ENCODE peak calls at places on chromosomes 11 and 22, in nine cellular contexts. One of them, this sample, is unnamed. For H3K9me3, the result is how much of the 10 kb centered on the place peaks cover.

GRCh38 chr11:57121996-57122395 is 59.8 kb upstream of the LRRC55 start:
- DNase-seq in lower lobe of right lung: no peak
- DNase-seq in neural progenitor cell: peak
- DNase-seq in neuronal stem cell: no peak
- DNase-seq in uterus: no peak
- DNase-seq in prostate gland: no peak
- DNase-seq in CD4-positive, alpha-beta memory T cell: no peak
- DNase-seq in iPS DF 6.9: no peak
- DNase-seq in adipocyte: no peak
- DNase-seq in this sample: no peak

GRCh38 chr11:104337273-104337672 is 173.3 kb upstream of the PDGFD start:
- DNase-seq in lower lobe of right lung: no peak
- DNase-seq in neural progenitor cell: no peak
- DNase-seq in neuronal stem cell: no peak
- DNase-seq in uterus: no peak
- DNase-seq in prostate gland: no peak
- DNase-seq in CD4-positive, alpha-beta memory T cell: no peak
- DNase-seq in iPS DF 6.9: no peak
- DNase-seq in adipocyte: no peak
- DNase-seq in this sample: no peak

GRCh38 chr11:125276635-125277008 is 112.1 kb downstream of the PKNOX2 start:
- DNase-seq in lower lobe of right lung: no peak
- DNase-seq in neural progenitor cell: no peak
- DNase-seq in neuronal stem cell: no peak
- DNase-seq in uterus: no peak
- DNase-seq in prostate gland: no peak
- DNase-seq in CD4-positive, alpha-beta memory T cell: no peak
- DNase-seq in iPS DF 6.9: no peak
- DNase-seq in adipocyte: no peak
- DNase-seq in this sample: no peak

GRCh38 chr11:46484101-46484500 is 92.5 kb upstream of the CHRM4 start:
- DNase-seq in lower lobe of right lung: no peak
- DNase-seq in neural progenitor cell: no peak
- DNase-seq in neuronal stem cell: no peak
- DNase-seq in uterus: no peak
- DNase-seq in prostate gland: no peak
- DNase-seq in CD4-positive, alpha-beta memory T cell: no peak
- DNase-seq in iPS DF 6.9: no peak
- DNase-seq in adipocyte: peak
- DNase-seq in this sample: no peak

GRCh38 chr11:46300270-46300669 is 22.8 kb downstream of the CREB3L1 start:
- DNase-seq in lower lobe of right lung: no peak
- DNase-seq in neural progenitor cell: no peak
- DNase-seq in neuronal stem cell: no peak
- DNase-seq in uterus: no peak
- DNase-seq in prostate gland: no peak
- DNase-seq in CD4-positive, alpha-beta memory T cell: no peak
- DNase-seq in iPS DF 6.9: no peak
- DNase-seq in adipocyte: no peak
- DNase-seq in this sample: no peak

GRCh38 chr11:72263363-72263762 is 19.4 kb upstream of the PHOX2A start:
- DNase-seq in lower lobe of right lung: no peak
- DNase-seq in neural progenitor cell: no peak
- DNase-seq in neuronal stem cell: no peak
- DNase-seq in uterus: no peak
- DNase-seq in prostate gland: no peak
- DNase-seq in CD4-positive, alpha-beta memory T cell: no peak
- DNase-seq in iPS DF 6.9: no peak
- DNase-seq in adipocyte: peak
- DNase-seq in this sample: no peak

GRCh38 chr11:83087035-83087434 is 15.3 kb upstream of the RAB30 start:
- DNase-seq in lower lobe of right lung: no peak
- DNase-seq in neural progenitor cell: no peak
- DNase-seq in neuronal stem cell: no peak
- DNase-seq in uterus: no peak
- DNase-seq in prostate gland: no peak
- DNase-seq in CD4-positive, alpha-beta memory T cell: no peak
- DNase-seq in iPS DF 6.9: no peak
- DNase-seq in adipocyte: no peak
- DNase-seq in this sample: no peak

GRCh38 chr22:49960967-49961600 is 512 bp downstream of the PIM3 start:
- DNase-seq in lower lobe of right lung: peak
- DNase-seq in neural progenitor cell: peak
- DNase-seq in neuronal stem cell: no peak
- DNase-seq in uterus: peak
- DNase-seq in prostate gland: peak
- DNase-seq in CD4-positive, alpha-beta memory T cell: peak
- DNase-seq in iPS DF 6.9: no peak
- DNase-seq in adipocyte: peak
- DNase-seq in this sample: peak

GRCh38 chr11:86955674-86956522 is 703 bp upstream of the FZD4 start:
- DNase-seq in lower lobe of right lung: peak
- DNase-seq in neural progenitor cell: peak
- DNase-seq in neuronal stem cell: peak
- DNase-seq in uterus: peak
- DNase-seq in prostate gland: peak
- DNase-seq in CD4-positive, alpha-beta memory T cell: peak
- DNase-seq in iPS DF 6.9: no peak
- DNase-seq in adipocyte: peak
- DNase-seq in this sample: peak

GRCh38 chr11:78860720-78861422 is 286.2 kb upstream of the NARS2 start:
- DNase-seq in lower lobe of right lung: no peak
- DNase-seq in neural progenitor cell: peak
- DNase-seq in neuronal stem cell: peak
- DNase-seq in uterus: no peak
- DNase-seq in prostate gland: no peak
- DNase-seq in CD4-positive, alpha-beta memory T cell: no peak
- DNase-seq in iPS DF 6.9: no peak
- DNase-seq in adipocyte: peak
- DNase-seq in this sample: no peak

GRCh38 chr11:91433284-91434010 is 791.2 kb upstream of the FAT3 start:
- DNase-seq in lower lobe of right lung: no peak
- DNase-seq in neural progenitor cell: no peak
- DNase-seq in neuronal stem cell: no peak
- DNase-seq in uterus: no peak
- DNase-seq in prostate gland: no peak
- DNase-seq in CD4-positive, alpha-beta memory T cell: no peak
- DNase-seq in iPS DF 6.9: no peak
- DNase-seq in adipocyte: no peak
- DNase-seq in this sample: no peak

GRCh38 chr22:33513388-33514336 is 406.6 kb downstream of the LARGE1 start:
- DNase-seq in lower lobe of right lung: no peak
- DNase-seq in neural progenitor cell: no peak
- DNase-seq in neuronal stem cell: no peak
- DNase-seq in uterus: no peak
- DNase-seq in prostate gland: no peak
- DNase-seq in CD4-positive, alpha-beta memory T cell: no peak
- DNase-seq in iPS DF 6.9: no peak
- DNase-seq in adipocyte: no peak
- DNase-seq in this sample: no peak

GRCh38 chr11:79033833-79034232 is 407.0 kb downstream of the TENM4 start:
- DNase-seq in lower lobe of right lung: no peak
- DNase-seq in neural progenitor cell: no peak
- DNase-seq in neuronal stem cell: no peak
- DNase-seq in uterus: no peak
- DNase-seq in prostate gland: no peak
- DNase-seq in CD4-positive, alpha-beta memory T cell: no peak
- DNase-seq in iPS DF 6.9: no peak
- DNase-seq in adipocyte: no peak
- DNase-seq in this sample: no peak

GRCh38 chr22:36858156-36858555 is 2.6 kb upstream of the NCF4 start:
- DNase-seq in lower lobe of right lung: no peak
- DNase-seq in neural progenitor cell: no peak
- DNase-seq in neuronal stem cell: no peak
- DNase-seq in uterus: no peak
- DNase-seq in prostate gland: no peak
- DNase-seq in CD4-positive, alpha-beta memory T cell: no peak
- DNase-seq in iPS DF 6.9: no peak
- DNase-seq in adipocyte: no peak
- DNase-seq in this sample: no peak

GRCh38 chr22:36860821-36861659 is at the start of gene NCF4:
- DNase-seq in lower lobe of right lung: peak
- DNase-seq in neural progenitor cell: no peak
- DNase-seq in neuronal stem cell: no peak
- DNase-seq in uterus: no peak
- DNase-seq in prostate gland: peak
- DNase-seq in CD4-positive, alpha-beta memory T cell: peak
- DNase-seq in iPS DF 6.9: no peak
- DNase-seq in adipocyte: no peak
- DNase-seq in this sample: peak

GRCh38 chr22:36860438-36860820 is 377 bp upstream of the NCF4 start:
- DNase-seq in lower lobe of right lung: no peak
- DNase-seq in neural progenitor cell: no peak
- DNase-seq in neuronal stem cell: no peak
- DNase-seq in uterus: no peak
- DNase-seq in prostate gland: no peak
- DNase-seq in CD4-positive, alpha-beta memory T cell: no peak
- DNase-seq in iPS DF 6.9: no peak
- DNase-seq in adipocyte: no peak
- DNase-seq in this sample: no peak

GRCh38 chr22:36858966-36859365 is 1.8 kb upstream of the NCF4 start:
- DNase-seq in lower lobe of right lung: no peak
- DNase-seq in neural progenitor cell: no peak
- DNase-seq in neuronal stem cell: no peak
- DNase-seq in uterus: no peak
- DNase-seq in prostate gland: no peak
- DNase-seq in CD4-positive, alpha-beta memory T cell: no peak
- DNase-seq in iPS DF 6.9: no peak
- DNase-seq in adipocyte: no peak
- DNase-seq in this sample: no peak

GRCh38 chr22:36860017-36860416 is 789 bp upstream of the NCF4 start:
- DNase-seq in lower lobe of right lung: no peak
- DNase-seq in neural progenitor cell: no peak
- DNase-seq in neuronal stem cell: no peak
- DNase-seq in uterus: no peak
- DNase-seq in prostate gland: peak
- DNase-seq in CD4-positive, alpha-beta memory T cell: no peak
- DNase-seq in iPS DF 6.9: no peak
- DNase-seq in adipocyte: no peak
- DNase-seq in this sample: no peak
- H3K9me3 ChIP-seq in lower lobe of right lung: under half
- H3K9me3 ChIP-seq in neural progenitor cell: under half
- H3K9me3 ChIP-seq in neuronal stem cell: under half
- H3K9me3 ChIP-seq in uterus: under half
- H3K9me3 ChIP-seq in prostate gland: under half
- H3K9me3 ChIP-seq in CD4-positive, alpha-beta memory T cell: under half
- H3K9me3 ChIP-seq in iPS DF 6.9: under half
- H3K9me3 ChIP-seq in adipocyte: under half
- H3K9me3 ChIP-seq in this sample: under half

DNA sequence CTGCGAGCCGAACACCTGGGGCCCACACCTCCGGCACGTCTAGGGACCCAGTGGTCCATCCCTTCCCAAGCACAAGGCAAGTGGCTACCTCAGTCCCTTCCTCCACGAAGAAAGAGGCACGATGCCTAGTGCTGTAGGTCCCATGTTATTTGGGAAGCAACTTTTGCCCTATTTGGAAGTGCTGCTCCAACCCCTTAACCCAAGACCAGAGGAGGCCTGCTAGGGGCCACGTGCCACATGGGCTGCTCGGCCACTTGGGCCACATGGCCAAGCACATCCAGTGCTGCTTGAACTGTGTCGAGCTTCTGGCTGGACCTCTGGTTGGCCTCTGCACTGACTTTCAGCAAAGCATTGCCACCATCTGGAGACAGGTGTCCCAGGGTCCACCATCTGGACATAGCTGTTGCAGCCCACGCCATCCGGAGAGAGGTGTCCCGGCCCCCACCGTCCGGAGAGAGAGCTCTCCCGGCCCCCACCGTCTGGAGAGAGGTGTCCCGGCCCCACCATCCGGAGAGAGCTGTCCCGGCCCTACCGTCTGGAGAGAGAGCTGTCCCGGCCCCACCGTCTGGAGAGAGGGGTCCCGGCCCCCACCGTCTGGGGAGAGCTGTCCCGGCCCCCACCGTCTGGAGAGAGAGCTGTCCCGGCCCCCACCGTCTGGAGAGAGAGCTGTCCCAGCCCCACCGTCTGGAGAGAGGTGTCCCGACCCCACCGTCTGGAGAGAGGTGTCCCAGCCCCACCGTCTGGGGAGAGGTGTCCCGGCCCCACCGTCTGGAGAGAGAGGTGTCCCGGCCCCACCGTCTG is 6.5 kb upstream of the B4GALNT4 start:
- DNase-seq in lower lobe of right lung: no peak
- DNase-seq in neural progenitor cell: no peak
- DNase-seq in neuronal stem cell: no peak
- DNase-seq in uterus: peak
- DNase-seq in prostate gland: no peak
- DNase-seq in CD4-positive, alpha-beta memory T cell: no peak
- DNase-seq in iPS DF 6.9: no peak
- DNase-seq in adipocyte: no peak
- DNase-seq in this sample: no peak
- H3K9me3 ChIP-seq in lower lobe of right lung: under half
- H3K9me3 ChIP-seq in neural progenitor cell: under half
- H3K9me3 ChIP-seq in neuronal stem cell: under half
- H3K9me3 ChIP-seq in uterus: under half
- H3K9me3 ChIP-seq in prostate gland: under half
- H3K9me3 ChIP-seq in CD4-positive, alpha-beta memory T cell: under half
- H3K9me3 ChIP-seq in iPS DF 6.9: under half
- H3K9me3 ChIP-seq in adipocyte: under half
- H3K9me3 ChIP-seq in this sample: under half

DNA sequence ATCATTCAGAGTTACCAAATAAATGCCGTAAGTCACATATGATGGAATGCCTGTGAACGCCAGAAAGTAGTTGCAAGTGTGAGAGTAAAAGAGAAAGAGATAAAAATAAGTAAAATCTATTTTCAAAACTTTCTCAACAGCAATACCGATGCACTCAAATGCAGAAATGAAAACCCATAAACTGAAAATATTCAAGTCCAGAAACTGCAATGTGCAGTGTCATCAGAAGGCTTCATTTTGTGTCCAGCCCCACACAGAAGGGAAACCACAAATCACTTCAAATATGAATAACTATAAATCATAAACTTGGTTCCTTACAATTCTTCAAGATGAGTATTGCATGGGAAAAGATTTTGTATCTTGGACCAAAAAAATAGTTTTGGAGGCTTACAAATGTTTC is 375.2 kb upstream of the ANO5 start:
- DNase-seq in lower lobe of right lung: no peak
- DNase-seq in neural progenitor cell: no peak
- DNase-seq in neuronal stem cell: no peak
- DNase-seq in uterus: no peak
- DNase-seq in prostate gland: no peak
- DNase-seq in CD4-positive, alpha-beta memory T cell: no peak
- DNase-seq in iPS DF 6.9: no peak
- DNase-seq in adipocyte: no peak
- DNase-seq in this sample: no peak
- H3K9me3 ChIP-seq in lower lobe of right lung: under half
- H3K9me3 ChIP-seq in neural progenitor cell: under half
- H3K9me3 ChIP-seq in neuronal stem cell: under half
- H3K9me3 ChIP-seq in uterus: under half
- H3K9me3 ChIP-seq in prostate gland: under half
- H3K9me3 ChIP-seq in CD4-positive, alpha-beta memory T cell: under half
- H3K9me3 ChIP-seq in iPS DF 6.9: under half
- H3K9me3 ChIP-seq in adipocyte: under half
- H3K9me3 ChIP-seq in this sample: under half

DNA sequence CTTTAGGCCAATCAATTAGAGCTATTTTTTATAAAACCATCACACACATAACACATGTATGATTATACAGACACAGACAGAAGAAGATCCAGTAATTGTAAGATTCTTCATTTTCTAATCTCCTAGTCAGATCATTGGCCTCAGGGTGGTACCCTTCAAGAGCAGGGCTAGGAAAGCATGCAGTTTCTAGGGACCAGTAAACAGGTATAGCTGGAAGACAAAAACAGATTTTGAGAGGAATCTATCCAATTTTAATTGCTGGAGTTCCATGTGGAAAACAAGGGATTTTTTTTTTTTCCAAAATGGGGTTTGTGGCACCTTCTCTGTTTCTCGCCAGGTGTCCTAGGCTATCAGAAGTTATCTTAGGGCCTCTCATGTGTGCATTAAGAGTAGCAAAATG is 29.6 kb downstream of the METTL15 start:
- DNase-seq in lower lobe of right lung: no peak
- DNase-seq in neural progenitor cell: no peak
- DNase-seq in neuronal stem cell: no peak
- DNase-seq in uterus: no peak
- DNase-seq in prostate gland: no peak
- DNase-seq in CD4-positive, alpha-beta memory T cell: no peak
- DNase-seq in iPS DF 6.9: no peak
- DNase-seq in adipocyte: no peak
- DNase-seq in this sample: no peak
- H3K9me3 ChIP-seq in lower lobe of right lung: under half
- H3K9me3 ChIP-seq in neural progenitor cell: under half
- H3K9me3 ChIP-seq in neuronal stem cell: under half
- H3K9me3 ChIP-seq in uterus: under half
- H3K9me3 ChIP-seq in prostate gland: under half
- H3K9me3 ChIP-seq in CD4-positive, alpha-beta memory T cell: under half
- H3K9me3 ChIP-seq in iPS DF 6.9: under half
- H3K9me3 ChIP-seq in adipocyte: under half
- H3K9me3 ChIP-seq in this sample: under half

This sample was measured in ascending aorta.